ENCODE peak calls at places on chromosome 13, in five cellular contexts. Q is astrocyte of the hippocampus, B is ureter, A is heart left ventricle, W is transverse colon. D is an unnamed sample.

GRCh38 chr13:111561091-111561778 is 240.8 kb downstream of the TEX29 start:
- DNase-seq in Q (no peak), B (no peak), A (no peak), W (no peak), D (no peak)

GRCh38 chr13:42048625-42049453 is at the start of gene DGKH:
- DNase-seq in Q (peak), B (peak), A (peak), W (peak), D (peak)

GRCh38 chr13:112450567-112451240 is 74.5 kb downstream of the SPACA7 start:
- DNase-seq in Q (no peak), B (no peak), A (no peak), W (no peak), D (no peak)

GRCh38 chr13:38952827-38953226 is 37.8 kb downstream of the STOML3 start:
- DNase-seq in Q (no peak), B (no peak), A (no peak), W (no peak), D (no peak)

GRCh38 chr13:100100115-100100879 is 11.4 kb downstream of the PCCA start:
- DNase-seq in Q (peak), B (peak), A (no peak), W (no peak), D (no peak)

GRCh38 chr13:77267362-77267761 is 59.5 kb downstream of the MYCBP2 start:
- DNase-seq in Q (no peak), B (no peak), A (no peak), W (no peak), D (no peak)

GRCh38 chr13:56773148-56773547 is 367.6 kb upstream of the PRR20A start:
- DNase-seq in Q (no peak), B (no peak), A (no peak), W (no peak), D (no peak)

GRCh38 chr13:41611385-41611784 is 154.0 kb downstream of the RGCC start:
- DNase-seq in Q (no peak), B (no peak), A (no peak), W (no peak), D (no peak)

GRCh38 chr13:70484931-70485330 is 376.7 kb upstream of the KLHL1 start:
- DNase-seq in Q (no peak), B (no peak), A (no peak), W (no peak), D (no peak)

GRCh38 chr13:27183561-27184147 is 12.0 kb upstream of the USP12 start:
- DNase-seq in Q (no peak), B (no peak), A (no peak), W (no peak), D (no peak)